ENCODE peak calls at places on chromosome 9, in nine cellular contexts. C, X, F, Y, E, B, A, M and P are unnamed samples.

GRCh38 chr9:88197781-88198345 is 59.6 kb upstream of the SPATA31C2 start:
- DNase-seq in E (no peak), C (no peak), F (no peak), M (peak; percentile 96), X (no peak), A (no peak), Y (no peak), B (no peak), P (no peak)

GRCh38 chr9:120505186-120505585 is 74.8 kb downstream of the CDK5RAP2 start:
- DNase-seq in Y (no peak), B (no peak), M (no peak), X (no peak), F (no peak), C (no peak), E (no peak), A (no peak), P (no peak)

GRCh38 chr9:86115886-86116285 is 16.5 kb upstream of the GOLM1 start:
- DNase-seq in M (no peak), X (no peak), C (no peak), A (no peak), Y (no peak), E (no peak), B (no peak), F (no peak), P (no peak)

GRCh38 chr9:9091387-9091786 is 1291.8 kb upstream of the DMAC1 start:
- DNase-seq in F (no peak), E (no peak), X (no peak), A (no peak), C (no peak), Y (no peak), M (no peak), B (no peak), P (no peak)

GRCh38 chr9:120927125-120928014 is 774 bp upstream of the TRAF1 start:
- DNase-seq in A (no peak), F (no peak), C (no peak), E (no peak), Y (no peak), X (no peak), B (no peak), M (no peak), P (no peak)

GRCh38 chr9:91714020-91714721 is 235.9 kb downstream of the ROR2 start:
- DNase-seq in C (no peak), Y (no peak), M (peak; percentile 37), F (no peak), X (peak; percentile 88), B (peak; percentile 72), E (no peak), A (peak; percentile 90), P (peak; percentile 92)

GRCh38 chr9:91037511-91038482 is 236.2 kb downstream of the SYK start:
- DNase-seq in C (peak; percentile 22), A (peak; percentile 92), Y (no peak), F (no peak), X (peak; percentile 90), B (peak; percentile 73), M (peak; percentile 90), E (no peak), P (peak; percentile 88)

GRCh38 chr9:130215341-130216119 is 43.3 kb downstream of the NCS1 start:
- DNase-seq in Y (peak; percentile 8), A (no peak), M (peak; percentile 22), F (no peak), E (no peak), B (no peak), X (no peak), C (no peak), P (no peak)

GRCh38 chr9:80790764-80791163 is 898.6 kb downstream of the TLE1 start:
- DNase-seq in C (no peak), M (no peak), A (no peak), E (no peak), F (no peak), Y (no peak), B (no peak), X (no peak), P (no peak)

GRCh38 chr9:70161414-70161732 is 97.4 kb upstream of the SMC5 start:
- DNase-seq in C (no peak), Y (no peak), B (no peak), A (no peak), X (no peak), E (no peak), M (no peak), F (no peak), P (no peak)

GRCh38 chr9:33942471-33943083 is 106.1 kb downstream of the UBAP2 start:
- DNase-seq in E (no peak), A (no peak), B (no peak), C (no peak), F (no peak), M (peak; percentile 77), X (no peak), Y (no peak), P (no peak)

GRCh38 chr9:127109212-127109711 is 13.2 kb downstream of the ANGPTL2 start:
- DNase-seq in E (no peak), X (no peak), Y (no peak), A (no peak), M (no peak), B (no peak), F (no peak), C (peak; percentile 26), P (no peak)

GRCh38 chr9:92406506-92406905 is 2.1 kb upstream of the OGN start:
- DNase-seq in Y (peak; percentile 30), E (peak; percentile 3), M (no peak), A (no peak), F (peak; percentile 64), B (peak; percentile 65), X (no peak), C (no peak), P (no peak)

GRCh38 chr9:128022886-128023285 is 42.1 kb upstream of the EEIG1 start:
- DNase-seq in F (no peak), M (no peak), C (no peak), B (no peak), Y (no peak), A (no peak), E (no peak), X (no peak), P (no peak)

GRCh38 chr9:122367065-122367464 is 3.8 kb upstream of the PTGS1 start:
- DNase-seq in M (no peak), Y (no peak), F (no peak), X (no peak), A (no peak), C (no peak), B (no peak), E (no peak), P (no peak)

GRCh38 chr9:19992556-19992955 is 203.7 kb upstream of the SLC24A2 start:
- DNase-seq in M (peak; percentile 98), E (no peak), C (no peak), F (no peak), X (no peak), Y (no peak), B (no peak), A (no peak), P (no peak)